ENCODE peak calls at places on chromosomes 1 and 21, in eight cellular contexts. P is RWPE1, I is heart right ventricle, H is progenitor cell of endocrine pancreas, A is fibroblast of lung, N is omental fat pad, J is GM13977, R is HFFc6. C is an unnamed sample.

GRCh38 chr1:40649592-40649930 is 15.9 kb downstream of the RIMS3 start:
- DNase-seq in P (no peak), I (no peak), H (no peak), A (no peak), N (no peak), J (no peak), R (no peak), C (no peak)

GRCh38 chr21:38351176-38351959 is 94.6 kb downstream of the KCNJ15 start:
- DNase-seq in P (no peak), I (no peak), H (no peak), A (no peak), N (no peak), J (no peak), R (peak; percentile 5), C (no peak)

GRCh38 chr1:33758698-33759097 is 105.2 kb upstream of the HMGB4 start:
- DNase-seq in P (no peak), I (peak; percentile 17), H (no peak), A (no peak), N (no peak), J (no peak), R (peak; percentile 65), C (no peak)

GRCh38 chr1:6124341-6124740 is 55.8 kb downstream of the CHD5 start:
- DNase-seq in P (no peak), I (peak; percentile 1), H (no peak), A (no peak), N (no peak), J (no peak), R (no peak), C (no peak)

GRCh38 chr1:89699451-89699986 is 66.6 kb downstream of the LRRC8C start:
- DNase-seq in P (no peak), I (no peak), H (no peak), A (no peak), N (no peak), J (no peak), R (no peak), C (no peak)

GRCh38 chr1:24179251-24179895 is 7.7 kb downstream of the IFNLR1 start:
- DNase-seq in P (no peak), I (no peak), H (no peak), A (no peak), N (no peak), J (no peak), R (no peak), C (no peak)

GRCh38 chr1:103190746-103191145 is 82.4 kb upstream of the COL11A1 start:
- DNase-seq in P (no peak), I (no peak), H (no peak), A (no peak), N (no peak), J (no peak), R (peak; percentile 24), C (no peak)

GRCh38 chr1:32353886-32354570 is 8.3 kb downstream of the FAM229A start:
- DNase-seq in P (no peak), I (peak; percentile 49), H (no peak), A (peak; percentile 70), N (no peak), J (no peak), R (no peak), C (no peak)

GRCh38 chr21:32364801-32365200 is 28.0 kb downstream of the URB1 start:
- DNase-seq in P (no peak), I (no peak), H (no peak), A (no peak), N (no peak), J (no peak), R (no peak), C (no peak)

GRCh38 chr1:145927916-145928647 is 798 bp upstream of the RBM8A start:
- DNase-seq in P (no peak), I (no peak), H (no peak), A (no peak), N (no peak), J (no peak), R (no peak), C (no peak)

GRCh38 chr1:101238041-101238515 is 1.3 kb downstream of the S1PR1 start:
- DNase-seq in P (no peak), I (no peak), H (no peak), A (no peak), N (no peak), J (peak; percentile 28), R (no peak), C (peak; percentile 47)

DNA sequence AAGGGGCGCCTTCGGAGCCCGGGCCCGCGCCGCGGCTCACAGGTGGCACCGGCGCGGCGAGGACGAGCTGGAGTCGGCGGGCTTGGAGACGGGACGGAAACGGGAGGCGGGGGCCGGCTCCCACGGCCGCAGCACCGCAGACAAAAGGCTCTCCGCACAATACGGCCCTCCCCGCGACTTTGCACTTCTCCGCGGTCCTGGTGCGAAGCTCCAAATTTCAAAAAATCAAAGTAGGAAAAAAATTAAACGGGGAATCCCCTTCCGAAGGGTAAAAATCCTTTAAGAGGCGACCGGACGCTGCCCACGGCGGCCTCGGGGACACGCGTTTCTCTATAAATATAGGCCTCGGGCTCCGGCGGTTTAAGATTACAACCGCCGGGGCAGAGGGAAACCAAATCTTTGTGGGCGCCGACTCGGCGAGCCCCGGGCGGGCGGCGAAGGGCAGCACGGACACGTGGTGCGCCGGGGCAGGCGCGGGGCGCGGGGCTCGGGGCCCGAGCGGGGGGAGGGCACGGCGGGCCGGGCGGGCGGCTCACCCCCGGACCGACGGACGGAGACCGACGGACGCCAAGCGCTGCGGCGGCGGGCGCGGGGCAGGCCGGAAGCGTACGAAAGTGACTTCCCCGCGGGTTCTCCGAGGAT is 453 bp downstream of the PABPC4 start:
- DNase-seq in P (no peak), I (peak; percentile 39), H (no peak), A (peak; percentile 19), N (no peak), J (peak; percentile 61), R (no peak), C (peak; percentile 58)
- TF ChIP-seq CTCF in P (no peak), I (no peak), H (no peak), A (no peak), N (no peak), J (no peak), R (no peak), C (no peak)

GRCh38 chr1:223135176-223135575 is 7.9 kb downstream of the TLR5 start:
- DNase-seq in P (peak; percentile 80), I (peak; percentile 49), H (no peak), A (peak; percentile 39), N (no peak), J (no peak), R (peak; percentile 71), C (no peak)

GRCh38 chr1:223133301-223133823 is 9.7 kb downstream of the TLR5 start:
- DNase-seq in P (no peak), I (no peak), H (no peak), A (no peak), N (no peak), J (no peak), R (no peak), C (no peak)

GRCh38 chr1:223133824-223134435 is 9.1 kb downstream of the TLR5 start:
- DNase-seq in P (peak; percentile 91), I (peak; percentile 85), H (peak; percentile 81), A (peak; percentile 80), N (peak; percentile 60), J (peak; percentile 87), R (peak; percentile 61), C (peak; percentile 90)

GRCh38 chr1:223137402-223138100 is 5.5 kb downstream of the TLR5 start:
- DNase-seq in P (peak; percentile 46), I (no peak), H (no peak), A (peak; percentile 85), N (no peak), J (no peak), R (peak; percentile 30), C (no peak)

GRCh38 chr1:223136086-223136485 is 7.0 kb downstream of the TLR5 start:
- DNase-seq in P (no peak), I (no peak), H (no peak), A (no peak), N (no peak), J (no peak), R (no peak), C (no peak)
- TF ChIP-seq CTCF in P (no peak), I (no peak), H (peak; percentile 7), A (no peak), N (no peak), J (no peak), R (no peak), C (no peak)

DNA sequence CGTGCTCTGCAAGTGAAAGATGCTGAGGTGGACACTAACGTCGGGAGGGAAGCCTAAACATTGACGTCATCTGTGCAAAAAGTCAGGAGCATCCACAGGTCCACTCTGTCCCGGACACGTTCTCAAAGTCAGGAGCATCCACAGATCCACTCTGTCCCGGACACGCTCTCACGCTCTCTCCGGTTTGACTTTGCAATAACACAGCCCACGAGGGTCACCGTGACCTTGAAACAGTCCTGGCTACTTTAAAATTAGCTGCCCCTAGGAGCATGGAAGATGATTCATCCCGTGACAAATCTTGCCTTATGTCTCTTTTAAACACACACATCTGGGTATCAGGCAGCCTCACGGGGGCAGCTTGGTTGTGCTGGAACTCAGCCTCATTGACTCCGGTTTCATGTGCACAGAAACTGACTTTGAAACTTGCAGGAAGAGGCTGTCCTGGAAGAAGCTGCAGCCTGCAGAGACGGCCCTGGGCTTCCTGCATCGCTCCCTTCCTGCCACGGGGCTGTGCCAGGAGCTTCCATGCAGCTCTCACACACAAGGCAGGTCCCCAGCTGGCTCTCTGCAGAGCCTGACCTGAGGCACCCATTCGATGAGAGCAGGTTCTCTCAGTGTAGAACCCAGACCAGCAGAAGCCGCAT is 18.1 kb upstream of the COL18A1 start:
- DNase-seq in P (no peak), I (peak; percentile 51), H (no peak), A (peak; percentile 97), N (no peak), J (no peak), R (peak; percentile 94), C (no peak)
- TF ChIP-seq CTCF in P (peak; percentile 14), I (peak; percentile 31), H (no peak), A (peak; percentile 42), N (no peak), J (no peak), R (peak; percentile 65), C (no peak)

GRCh38 chr1:53214541-53214940 is 5.9 kb downstream of the CZIB start:
- DNase-seq in P (no peak), I (no peak), H (no peak), A (no peak), N (no peak), J (no peak), R (no peak), C (no peak)

GRCh38 chr1:53218201-53218600 is 2.2 kb downstream of the CZIB start:
- DNase-seq in P (no peak), I (no peak), H (no peak), A (no peak), N (no peak), J (no peak), R (no peak), C (no peak)

GRCh38 chr1:53220962-53221286 is 490 bp upstream of the CZIB start:
- DNase-seq in P (no peak), I (no peak), H (no peak), A (no peak), N (no peak), J (no peak), R (no peak), C (no peak)

GRCh38 chr1:53220171-53220961 is at the start of gene CZIB:
- DNase-seq in P (peak; percentile 89), I (peak; percentile 96), H (peak; percentile 92), A (peak; percentile 90), N (peak; percentile 86), J (peak; percentile 92), R (peak; percentile 87), C (peak; percentile 96)

DNA sequence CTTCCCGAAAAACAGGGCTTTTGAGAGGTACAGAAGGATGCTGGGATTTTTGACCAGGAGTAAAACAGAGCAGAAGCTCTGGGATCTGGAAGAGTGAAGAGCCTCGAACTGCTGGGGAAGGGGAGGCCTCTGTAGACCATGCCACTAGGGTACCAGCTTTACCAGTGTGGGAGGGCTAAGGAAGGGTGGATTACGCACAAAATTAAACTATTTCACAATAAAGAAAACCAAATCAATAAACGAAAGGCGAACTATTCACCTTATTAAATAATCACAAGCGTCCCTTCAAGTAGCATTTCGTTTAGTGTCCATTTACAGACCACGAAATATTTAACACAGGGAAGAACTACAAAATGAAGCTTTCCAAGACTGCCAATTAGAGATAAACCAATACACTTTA is 723 bp downstream of the CZIB start:
- DNase-seq in P (no peak), I (no peak), H (no peak), A (no peak), N (no peak), J (no peak), R (no peak), C (no peak)
- TF ChIP-seq CTCF in P (no peak), I (no peak), H (no peak), A (no peak), N (no peak), J (no peak), R (no peak), C (no peak)